ENCODE peak calls at places on chromosome 10, in five cellular contexts. S is suprapubic skin, X is HCT116, G is transverse colon, P is SK-N-SH. R is an unnamed sample.

GRCh38 chr10:83605783-83606182 is 533.5 kb upstream of the GHITM start:
- DNase-seq in S (no peak), X (no peak), G (no peak), P (no peak), R (no peak)

GRCh38 chr10:89916481-89916880 is 215.1 kb downstream of the KIF20B start:
- DNase-seq in S (no peak), X (no peak), G (no peak), P (no peak), R (no peak)

GRCh38 chr10:132714906-132715790 is 70.8 kb downstream of the NKX6-2 start:
- DNase-seq in S (peak), X (no peak), G (no peak), P (no peak), R (no peak)

GRCh38 chr10:131206136-131206995 is 105.2 kb downstream of the TCERG1L start:
- DNase-seq in S (no peak), X (no peak), G (no peak), P (no peak), R (no peak)

GRCh38 chr10:63723320-63723719 is 202.1 kb downstream of the REEP3 start:
- DNase-seq in S (no peak), X (no peak), G (no peak), P (no peak), R (no peak)

GRCh38 chr10:15624405-15625191 is 95.1 kb downstream of the ITGA8 start:
- DNase-seq in S (no peak), X (no peak), G (no peak), P (no peak), R (no peak)

GRCh38 chr10:132616995-132617780 is 79.6 kb downstream of the INPP5A start:
- DNase-seq in S (peak), X (no peak), G (no peak), P (no peak), R (no peak)

GRCh38 chr10:48623009-48623408 is 18.1 kb upstream of the ARHGAP22 start:
- DNase-seq in S (no peak), X (no peak), G (no peak), P (no peak), R (no peak)

GRCh38 chr10:26491934-26492333 is 53.8 kb downstream of the APBB1IP start:
- DNase-seq in S (no peak), X (no peak), G (no peak), P (no peak), R (no peak)

GRCh38 chr10:27783660-27784059 is 38.0 kb upstream of the MKX start:
- DNase-seq in S (no peak), X (peak), G (no peak), P (no peak), R (peak)

DNA sequence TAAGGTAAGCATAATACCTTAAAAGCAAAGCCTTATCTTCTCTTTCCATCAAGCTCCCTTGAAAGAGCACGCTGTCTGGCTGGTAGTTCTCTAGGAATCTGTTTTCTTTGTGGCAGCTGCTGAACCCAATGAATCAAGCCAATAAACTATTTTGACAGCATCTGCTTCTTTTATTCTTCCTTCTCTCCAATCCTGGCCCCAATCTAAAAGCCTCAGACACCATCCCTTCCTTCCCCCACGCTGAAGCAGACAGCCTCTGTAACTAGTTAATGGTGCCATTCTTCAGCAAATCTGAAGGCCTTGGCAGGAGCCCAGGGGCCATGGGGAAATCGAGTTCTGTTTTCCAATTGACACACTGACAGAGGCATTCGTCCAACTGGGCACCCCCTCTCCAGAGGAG is 186.6 kb upstream of the LYZL1 start:
- DNase-seq in S (no peak), X (no peak), G (no peak), P (peak), R (no peak)
- TF ChIP-seq POLR2AphosphoS5 in S (no peak), X (no peak), G (no peak), P (no peak), R (no peak)

GRCh38 chr10:18202600-18203150 is 62.5 kb downstream of the CACNB2 start:
- DNase-seq in S (no peak), X (no peak), G (no peak), P (no peak), R (no peak)

GRCh38 chr10:18195060-18195799 is 55.0 kb downstream of the CACNB2 start:
- DNase-seq in S (no peak), X (no peak), G (peak), P (no peak), R (no peak)

GRCh38 chr10:18197706-18198105 is 57.5 kb downstream of the CACNB2 start:
- DNase-seq in S (no peak), X (no peak), G (no peak), P (no peak), R (no peak)

DNA sequence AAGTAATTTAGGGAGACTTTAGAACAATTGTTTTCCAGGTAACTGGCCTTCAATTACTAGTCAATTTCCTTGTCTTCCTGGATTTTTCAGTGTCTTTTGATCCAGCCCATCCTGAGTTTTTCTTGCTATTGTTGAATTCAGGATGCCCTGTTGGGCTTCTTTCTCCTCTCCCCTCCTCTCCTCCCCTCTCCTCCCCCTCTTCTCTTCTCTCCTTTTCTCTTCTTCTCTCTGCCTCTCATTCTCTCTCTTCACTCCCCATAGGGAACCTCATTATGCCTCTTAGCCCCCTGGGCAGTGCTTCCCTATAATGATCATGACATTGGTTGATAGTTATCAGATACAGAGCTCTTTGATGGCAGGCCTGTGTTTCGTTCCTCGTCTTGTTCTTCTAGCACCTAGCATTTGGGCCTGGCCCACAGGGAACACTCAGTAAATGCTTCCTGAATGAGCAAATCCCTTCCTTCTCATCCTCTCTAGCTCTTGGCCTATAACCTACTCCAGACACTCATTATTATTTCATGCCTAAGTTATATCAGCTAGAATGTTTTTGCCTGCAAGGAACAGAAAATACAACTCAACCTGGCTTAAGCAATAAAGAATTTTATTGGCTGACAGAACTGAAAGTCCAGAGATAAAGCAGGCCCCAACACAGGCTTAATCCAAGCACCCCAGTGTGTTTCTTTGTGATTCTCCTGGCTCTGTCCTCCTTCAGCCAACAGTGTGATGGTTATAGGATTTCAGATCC is 56.8 kb downstream of the CACNB2 start:
- DNase-seq in S (no peak), X (no peak), G (no peak), P (no peak), R (no peak)
- TF ChIP-seq POLR2AphosphoS5 in S (no peak), X (no peak), G (peak), P (no peak), R (no peak)

DNA sequence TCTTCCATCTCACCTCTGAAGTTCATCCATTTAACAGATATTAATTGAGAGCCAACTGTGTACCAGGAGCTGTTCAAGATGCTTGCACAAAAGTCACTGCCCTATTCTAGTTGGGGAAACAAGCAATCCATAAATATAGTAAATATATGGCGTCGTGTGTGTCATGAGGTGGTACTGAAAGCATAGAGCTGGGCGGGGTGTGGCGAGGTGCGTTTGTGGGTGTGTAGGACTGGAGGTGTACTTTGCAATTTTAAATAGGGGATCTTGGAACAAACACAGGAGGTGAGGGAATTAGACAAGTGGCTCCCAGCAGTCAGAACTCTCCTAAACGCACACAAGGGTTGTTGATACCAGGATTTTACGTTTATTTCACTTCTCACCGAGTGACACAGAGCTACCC is 490 bp upstream of the ZNF239 start:
- DNase-seq in S (no peak), X (no peak), G (no peak), P (no peak), R (no peak)
- TF ChIP-seq POLR2AphosphoS5 in S (no peak), X (no peak), G (no peak), P (no peak), R (no peak)

DNA sequence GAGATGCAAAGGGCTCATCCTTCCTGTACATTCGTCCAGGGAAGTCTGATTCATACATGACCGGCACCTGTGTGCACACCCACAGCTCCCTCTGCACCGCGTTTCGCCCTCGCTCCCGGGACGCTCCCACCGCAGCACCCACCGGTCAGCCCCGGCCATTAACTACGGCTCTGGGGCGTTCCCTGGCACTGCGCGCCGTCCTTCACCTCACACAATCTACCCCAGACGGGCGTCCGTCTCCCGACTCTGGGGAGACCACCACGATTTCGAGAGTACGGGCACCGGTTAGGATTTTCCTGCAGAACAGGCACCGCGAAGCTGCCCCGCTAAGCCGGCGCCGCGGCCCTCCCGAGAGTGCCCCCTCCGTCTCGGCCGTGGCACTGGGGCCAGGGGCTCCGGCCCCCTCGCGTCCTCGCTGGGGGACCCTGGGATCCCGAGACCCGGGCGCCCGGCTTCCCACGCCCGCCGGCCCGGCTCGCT is 430 bp downstream of the ATE1 start:
- DNase-seq in S (peak), X (peak), G (peak), P (peak), R (peak)
- TF ChIP-seq POLR2AphosphoS5 in S (no peak), X (peak), G (peak), P (peak), R (no peak)

GRCh38 chr10:103618575-103619423 is 125.3 kb downstream of the NEURL1 start:
- DNase-seq in S (no peak), X (no peak), G (peak), P (peak), R (no peak)

GRCh38 chr10:103618027-103618385 is 124.5 kb downstream of the NEURL1 start:
- DNase-seq in S (no peak), X (no peak), G (no peak), P (no peak), R (no peak)

GRCh38 chr10:103614511-103615158 is 121.1 kb downstream of the NEURL1 start:
- DNase-seq in S (no peak), X (no peak), G (no peak), P (no peak), R (no peak)

GRCh38 chr10:103617362-103618026 is 124.0 kb downstream of the NEURL1 start:
- DNase-seq in S (no peak), X (no peak), G (no peak), P (no peak), R (no peak)

DNA sequence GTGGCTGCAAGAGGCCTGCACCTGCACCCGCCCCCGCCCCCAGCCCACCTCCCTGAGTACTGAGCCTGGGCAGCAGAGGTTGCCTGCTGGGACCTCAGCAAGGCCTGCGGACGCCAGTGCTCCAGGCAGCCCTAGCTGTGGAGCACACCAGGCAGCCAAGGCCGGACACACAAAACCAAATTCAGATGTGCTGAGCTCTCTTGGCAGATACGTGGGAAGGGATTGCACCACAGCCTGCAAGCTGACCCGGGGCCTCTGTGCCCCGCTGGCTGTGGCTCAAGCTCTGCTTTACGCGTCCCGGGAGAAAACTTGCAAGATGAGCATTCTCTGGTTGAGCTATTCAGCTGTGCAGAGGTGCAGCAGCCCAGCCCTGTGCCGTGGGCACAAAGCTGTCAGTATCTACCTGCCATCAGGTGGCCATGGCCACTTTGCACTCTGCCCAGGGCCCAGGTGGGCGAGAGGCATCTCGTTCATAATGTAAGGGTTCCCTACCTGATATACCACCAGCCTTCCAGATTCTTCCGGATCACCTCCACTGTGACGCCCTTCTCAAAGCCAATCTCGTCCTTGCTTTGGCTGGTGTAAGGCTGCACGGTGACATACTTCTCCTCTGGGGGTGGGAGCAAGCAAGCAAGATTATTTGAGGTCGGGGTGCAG is 123.3 kb downstream of the NEURL1 start:
- DNase-seq in S (peak), X (no peak), G (peak), P (no peak), R (no peak)
- TF ChIP-seq POLR2AphosphoS5 in S (no peak), X (no peak), G (peak), P (no peak), R (no peak)

DNA sequence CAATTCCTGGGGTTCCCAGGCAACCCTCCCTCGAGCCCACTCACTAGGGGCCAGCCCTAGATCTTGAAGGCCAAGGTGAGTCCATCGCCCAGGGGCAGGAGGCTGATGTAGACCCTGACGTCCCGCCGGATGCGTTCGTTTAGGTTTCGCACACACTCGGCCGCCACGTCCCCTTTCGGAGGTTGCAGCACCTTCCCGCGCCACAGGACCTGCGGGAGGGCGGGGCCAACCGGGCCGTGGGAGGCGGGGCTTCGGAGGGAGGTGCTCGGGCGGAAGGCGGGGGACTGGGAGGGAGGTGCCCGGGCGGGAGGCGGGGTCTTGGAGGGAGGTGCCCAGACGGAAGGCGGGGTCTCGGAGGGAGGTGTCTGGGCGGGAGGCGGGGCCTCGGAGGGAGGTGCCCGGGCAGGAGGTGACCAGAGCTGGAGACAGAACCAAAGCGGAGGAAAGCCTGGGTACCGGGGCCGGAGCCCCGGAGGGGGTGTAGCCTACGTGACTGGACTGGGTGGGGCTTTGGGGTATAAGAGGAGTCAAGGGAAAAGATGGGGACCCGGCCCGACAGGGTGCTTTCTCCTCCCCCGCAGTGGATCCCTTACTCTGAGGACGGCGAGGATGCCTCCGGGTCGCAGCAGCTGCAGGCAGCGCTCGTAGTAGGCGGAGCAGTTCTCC is 1.6 kb downstream of the COMTD1 start:
- DNase-seq in S (peak), X (peak), G (peak), P (peak), R (peak)
- TF ChIP-seq POLR2AphosphoS5 in S (no peak), X (peak), G (no peak), P (no peak), R (peak)

GRCh38 chr10:19815478-19816419 is 483 bp upstream of the PLXDC2 start:
- DNase-seq in S (peak), X (no peak), G (peak), P (peak), R (peak)
- TF ChIP-seq POLR2AphosphoS5 in S (no peak), X (no peak), G (peak), P (no peak), R (no peak)

GRCh38 chr10:76302936-76303656 is 871.7 kb downstream of the LRMDA start:
- DNase-seq in S (no peak), X (no peak), G (no peak), P (no peak), R (no peak)

GRCh38 chr10:76302491-76302890 is 871.1 kb downstream of the LRMDA start:
- DNase-seq in S (no peak), X (no peak), G (no peak), P (no peak), R (no peak)

GRCh38 chr10:76301950-76302349 is 870.5 kb downstream of the LRMDA start:
- DNase-seq in S (no peak), X (no peak), G (no peak), P (no peak), R (no peak)

GRCh38 chr10:76305930-76306612 is 874.6 kb downstream of the LRMDA start:
- DNase-seq in S (no peak), X (no peak), G (no peak), P (no peak), R (no peak)

DNA sequence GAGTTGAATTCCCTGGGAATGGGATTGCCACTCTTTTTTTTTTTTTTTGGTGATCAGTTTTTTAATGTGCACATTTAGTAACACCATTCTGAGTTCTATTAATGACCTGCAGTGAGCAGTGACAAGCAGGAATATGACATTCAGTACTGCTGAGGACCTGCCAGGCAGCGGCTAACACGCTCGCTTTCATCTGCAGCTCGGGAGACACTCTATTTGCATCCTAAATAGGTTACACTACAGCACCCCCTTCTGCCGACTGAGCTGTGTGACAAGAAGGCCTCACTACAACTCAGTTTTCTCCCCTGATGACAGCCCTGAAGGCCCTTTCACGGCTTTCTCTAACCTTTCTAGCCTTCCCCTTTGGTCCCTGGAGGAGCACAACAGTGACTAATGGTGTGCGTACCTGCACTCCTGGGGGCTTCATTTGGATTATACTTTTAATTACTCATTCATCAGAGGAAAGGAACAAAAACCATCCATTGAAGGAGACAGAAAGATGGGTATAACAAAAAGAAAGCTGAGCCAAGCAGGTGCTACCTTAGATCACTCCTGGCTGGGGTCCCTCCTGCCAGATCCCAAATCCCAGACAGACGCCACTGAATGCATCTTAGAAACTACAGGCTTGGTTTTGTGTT is 872.4 kb downstream of the LRMDA start:
- DNase-seq in S (no peak), X (peak), G (peak), P (peak), R (peak)
- TF ChIP-seq POLR2AphosphoS5 in S (no peak), X (no peak), G (no peak), P (no peak), R (no peak)

DNA sequence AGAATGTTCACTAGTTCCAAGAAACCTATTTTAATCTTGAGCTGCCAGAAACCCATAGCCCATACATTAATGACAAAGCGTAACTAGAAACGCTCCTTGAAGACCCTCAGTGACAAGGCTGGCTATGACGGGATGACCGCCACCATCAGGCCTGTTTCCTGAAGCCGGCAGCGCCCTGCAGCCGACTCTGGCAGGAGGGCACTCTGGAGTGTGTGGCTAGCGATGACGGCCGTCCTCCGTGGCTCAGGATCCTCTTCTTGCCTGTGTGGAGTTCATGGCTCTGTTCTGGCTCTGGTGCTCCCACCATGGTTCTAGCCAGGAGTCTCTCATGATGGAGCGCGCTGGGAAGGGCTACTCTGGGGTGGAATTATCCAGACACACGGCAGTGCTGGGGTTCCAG is 224.1 kb downstream of the ADARB2 start:
- DNase-seq in S (no peak), X (no peak), G (no peak), P (no peak), R (no peak)
- TF ChIP-seq POLR2AphosphoS5 in S (no peak), X (no peak), G (no peak), P (no peak), R (no peak)

R was measured in GM23338.